ENCODE peak calls at places on chromosomes 4 and X, in six cellular contexts. B is dorsolateral prefrontal cortex; D is stimulated activated CD4-positive, alpha-beta T cell treated with anti-CD3 and anti-CD28 coated beads, Interleukin-4, amount 100 ng/mL, for 1 hour; T is NT2/D1; O is A673; L is GM12864. C is an unnamed sample.

GRCh38 chr4:163911891-163912290 is 417.4 kb downstream of the TMA16 start:
- DNase-seq in B (no peak), D (no peak), T (no peak), O (no peak), L (no peak), C (no peak)

GRCh38 chrX:130895299-130895698 is 7.7 kb downstream of the ENOX2 start:
- DNase-seq in B (no peak), D (no peak), T (no peak), O (no peak), L (no peak), C (no peak)

GRCh38 chr4:176769519-176769918 is 23.2 kb downstream of the VEGFC start:
- DNase-seq in B (no peak), D (no peak), T (no peak), O (no peak), L (no peak), C (no peak)

GRCh38 chr4:119906277-119906676 is 160.4 kb downstream of the MAD2L1 start:
- DNase-seq in B (no peak), D (no peak), T (no peak), O (no peak), L (no peak), C (no peak)

GRCh38 chr4:95165926-95166524 is 382.7 kb downstream of the UNC5C start:
- DNase-seq in B (no peak), D (no peak), T (peak; percentile 22), O (peak; percentile 56), L (peak; percentile 21), C (no peak)

GRCh38 chr4:80173387-80173786 is 23.9 kb upstream of the PRDM8 start:
- DNase-seq in B (no peak), D (no peak), T (no peak), O (no peak), L (peak; percentile 41), C (no peak)

GRCh38 chr4:74671074-74671698 is 123.1 kb downstream of the BTC start:
- DNase-seq in B (no peak), D (peak; percentile 46), T (peak; percentile 44), O (peak; percentile 60), L (no peak), C (peak; percentile 1)

GRCh38 chr4:6446538-6447451 is 25.6 kb downstream of the PPP2R2C start:
- DNase-seq in B (no peak), D (no peak), T (no peak), O (no peak), L (no peak), C (no peak)

GRCh38 chrX:1462596-1463251 is 10.0 kb upstream of the ASMTL start:
- DNase-seq in B (no peak), D (peak; percentile 62), T (no peak), O (no peak), L (no peak), C (no peak)

GRCh38 chrX:33721927-33722326 is 410.2 kb downstream of the FAM47A start:
- DNase-seq in B (no peak), D (no peak), T (no peak), O (no peak), L (no peak), C (no peak)

C was measured in SW 1271.